ENCODE peak calls at places on chromosome 14, in five cellular contexts. B is naive thymus-derived CD8-positive, alpha-beta T cell; N is IMR-90; O is NCI-H1092 treated with DMSO at 0.1 percent for 48 hours; R is astrocyte of the spinal cord. J is an unnamed sample.

GRCh38 chr14:90446405-90446804 is 49.6 kb downstream of the CALM1 start:
- DNase-seq in B (no peak), N (no peak), O (no peak), R (no peak), J (no peak)

GRCh38 chr14:80388980-80389711 is 177.8 kb upstream of the DIO2 start:
- DNase-seq in B (no peak), N (peak), O (no peak), R (peak), J (no peak)

GRCh38 chr14:75513911-75514672 is 8.2 kb upstream of the BATF start:
- DNase-seq in B (no peak), N (no peak), O (no peak), R (no peak), J (no peak)

GRCh38 chr14:67941456-67942018 is 122.0 kb downstream of the RAD51B start:
- DNase-seq in B (no peak), N (peak), O (no peak), R (peak), J (no peak)

GRCh38 chr14:61598980-61599379 is 96.3 kb upstream of the HIF1A start:
- DNase-seq in B (no peak), N (no peak), O (no peak), R (no peak), J (peak)

GRCh38 chr14:103512701-103513611 is 9.7 kb downstream of the CKB start:
- DNase-seq in B (no peak), N (peak), O (peak), R (peak), J (no peak)

GRCh38 chr14:94129758-94130414 is 482 bp upstream of the IFI27L2 start:
- DNase-seq in B (no peak), N (peak), O (no peak), R (peak), J (no peak)

GRCh38 chr14:73049428-73049827 is 8.9 kb upstream of the RBM25 start:
- DNase-seq in B (no peak), N (no peak), O (no peak), R (no peak), J (no peak)

GRCh38 chr14:32087173-32087861 is 10.2 kb downstream of the ARHGAP5 start:
- DNase-seq in B (no peak), N (peak), O (no peak), R (peak), J (no peak)

GRCh38 chr14:20680843-20681347 is 3.5 kb upstream of the RNASE4 start:
- DNase-seq in B (no peak), N (no peak), O (no peak), R (no peak), J (no peak)

GRCh38 chr14:36477266-36477665 is 42.8 kb downstream of the NKX2-1 start:
- DNase-seq in B (no peak), N (no peak), O (no peak), R (no peak), J (no peak)

GRCh38 chr14:75222208-75222701 is 45.8 kb upstream of the TMED10 start:
- DNase-seq in B (no peak), N (peak), O (no peak), R (peak), J (peak)

GRCh38 chr14:94320243-94320642 is 2.9 kb downstream of the SERPINA6 start:
- DNase-seq in B (no peak), N (no peak), O (no peak), R (no peak), J (no peak)

GRCh38 chr14:78950654-78951053 is 780.5 kb downstream of the NRXN3 start:
- DNase-seq in B (no peak), N (peak), O (no peak), R (peak), J (peak)

GRCh38 chr14:72906879-72907278 is 13.0 kb upstream of the DPF3 start:
- DNase-seq in B (no peak), N (no peak), O (no peak), R (no peak), J (no peak)

GRCh38 chr14:50947446-50947845 is 3.2 kb upstream of the PYGL start:
- DNase-seq in B (no peak), N (peak), O (no peak), R (peak), J (no peak)

GRCh38 chr14:77825895-77826519 is 26.1 kb downstream of the ADCK1 start:
- DNase-seq in B (no peak), N (no peak), O (no peak), R (no peak), J (no peak)

GRCh38 chr14:101895256-101895655 is 69.1 kb upstream of the DYNC1H1 start:
- DNase-seq in B (no peak), N (no peak), O (no peak), R (no peak), J (no peak)

GRCh38 chr14:53999061-53999488 is 42.5 kb upstream of the BMP4 start:
- DNase-seq in B (no peak), N (peak), O (no peak), R (peak), J (no peak)

GRCh38 chr14:54579606-54580005 is 12.7 kb downstream of the SAMD4A start:
- DNase-seq in B (no peak), N (peak), O (no peak), R (no peak), J (peak)

GRCh38 chr14:67557656-67558055 is 24.6 kb downstream of the PLEKHH1 start:
- DNase-seq in B (no peak), N (no peak), O (no peak), R (no peak), J (no peak)

GRCh38 chr14:88493392-88494185 is 61.2 kb downstream of the PTPN21 start:
- DNase-seq in B (no peak), N (no peak), O (no peak), R (no peak), J (no peak)

GRCh38 chr14:100586520-100587247 is 533 bp downstream of the BEGAIN start:
- DNase-seq in B (no peak), N (no peak), O (no peak), R (no peak), J (no peak)

GRCh38 chr14:54085137-54085810 is 128.6 kb upstream of the BMP4 start:
- DNase-seq in B (no peak), N (peak), O (no peak), R (no peak), J (no peak)

GRCh38 chr14:60722836-60723217 is 1.3 kb downstream of the SIX4 start:
- DNase-seq in B (no peak), N (peak), O (no peak), R (peak), J (peak)

GRCh38 chr14:106872619-106873446 is 1346.5 kb downstream of the TMEM121 start:
- DNase-seq in B (peak), N (no peak), O (peak), R (no peak), J (no peak)

GRCh38 chr14:91873476-91874265 is 6.3 kb upstream of the TC2N start:
- DNase-seq in B (peak), N (peak), O (no peak), R (no peak), J (no peak)

J was measured in dermis microvascular lymphatic vessel endothelial cell.